ENCODE peak calls at places on chromosomes 11 and 22, in ten cellular contexts. C is fibroblast of lung, M is HepG2, T is IMR-90, A is mammary epithelial cell, Y is DND-41, D is H1, H is astrocyte, Z is neural progenitor cell, Q is HCT116. O is an unnamed sample.

GRCh38 chr22:24440718-24441405 is 13.5 kb downstream of the ADORA2A start:
- DNase-seq in C (no peak), M (no peak), T (no peak), A (no peak), Y (no peak), D (no peak), H (no peak), Z (no peak), Q (no peak), O (no peak)

GRCh38 chr11:36500315-36500721 is 9.8 kb downstream of the TRAF6 start:
- DNase-seq in C (peak; percentile 89), M (no peak), T (peak; percentile 96), A (peak; percentile 87), Y (no peak), D (no peak), H (peak; percentile 92), Z (peak; percentile 30), Q (no peak), O (no peak)

GRCh38 chr11:34411786-34412185 is 26.9 kb upstream of the CAT start:
- DNase-seq in C (no peak), M (no peak), T (no peak), A (peak; percentile 23), Y (no peak), D (no peak), H (no peak), Z (no peak), Q (no peak), O (no peak)

GRCh38 chr11:1782831-1783724 is 19.4 kb upstream of the CTSD start:
- DNase-seq in C (peak; percentile 86), M (no peak), T (peak; percentile 52), A (no peak), Y (no peak), D (no peak), H (peak; percentile 50), Z (no peak), Q (no peak), O (no peak)

GRCh38 chr11:57601297-57601696 is 3.8 kb downstream of the SERPING1 start:
- DNase-seq in C (no peak), M (no peak), T (no peak), A (no peak), Y (no peak), D (no peak), H (no peak), Z (peak; percentile 34), Q (no peak), O (no peak)

GRCh38 chr22:16824718-16825687 is at the start of gene XKR3:
- DNase-seq in C (no peak), M (no peak), T (no peak), A (no peak), Y (peak; percentile 45), D (no peak), H (no peak), Z (no peak), Q (no peak), O (peak; percentile 23)

GRCh38 chr22:29070490-29070889 is 2.3 kb upstream of the KREMEN1 start:
- DNase-seq in C (no peak), M (no peak), T (no peak), A (no peak), Y (no peak), D (no peak), H (no peak), Z (no peak), Q (no peak), O (no peak)

GRCh38 chr11:393219-394033 is 583 bp upstream of the PKP3 start:
- DNase-seq in C (peak; percentile 66), M (peak; percentile 54), T (peak; percentile 78), A (peak; percentile 92), Y (no peak), D (no peak), H (peak; percentile 57), Z (no peak), Q (peak; percentile 57), O (no peak)

GRCh38 chr11:8283510-8284272 is 20.0 kb upstream of the LMO1 start:
- DNase-seq in C (no peak), M (no peak), T (no peak), A (no peak), Y (no peak), D (peak; percentile 74), H (no peak), Z (peak; percentile 67), Q (no peak), O (peak; percentile 69)

GRCh38 chr11:35364101-35364780 is 55.1 kb downstream of the SLC1A2 start:
- DNase-seq in C (peak; percentile 88), M (no peak), T (peak; percentile 86), A (peak; percentile 85), Y (no peak), D (no peak), H (peak; percentile 90), Z (peak; percentile 13), Q (peak; percentile 29), O (no peak)

GRCh38 chr11:27718346-27718852 is 18.1 kb upstream of the BDNF start:
- DNase-seq in C (peak; percentile 93), M (no peak), T (peak; percentile 95), A (peak; percentile 39), Y (no peak), D (peak; percentile 71), H (peak; percentile 91), Z (peak; percentile 91), Q (peak; percentile 73), O (peak; percentile 93)

GRCh38 chr11:1761110-1761856 is 2.4 kb downstream of the CTSD start:
- DNase-seq in C (no peak), M (no peak), T (no peak), A (no peak), Y (no peak), D (no peak), H (no peak), Z (no peak), Q (no peak), O (no peak)

GRCh38 chr11:6746086-6746618 is 25.6 kb downstream of the OR2AG2 start:
- DNase-seq in C (no peak), M (no peak), T (no peak), A (no peak), Y (peak; percentile 75), D (no peak), H (no peak), Z (no peak), Q (no peak), O (no peak)

GRCh38 chr11:105829084-105829483 is 193.0 kb downstream of the MSANTD4 start:
- DNase-seq in C (no peak), M (no peak), T (no peak), A (no peak), Y (no peak), D (no peak), H (no peak), Z (no peak), Q (no peak), O (no peak)

DNA sequence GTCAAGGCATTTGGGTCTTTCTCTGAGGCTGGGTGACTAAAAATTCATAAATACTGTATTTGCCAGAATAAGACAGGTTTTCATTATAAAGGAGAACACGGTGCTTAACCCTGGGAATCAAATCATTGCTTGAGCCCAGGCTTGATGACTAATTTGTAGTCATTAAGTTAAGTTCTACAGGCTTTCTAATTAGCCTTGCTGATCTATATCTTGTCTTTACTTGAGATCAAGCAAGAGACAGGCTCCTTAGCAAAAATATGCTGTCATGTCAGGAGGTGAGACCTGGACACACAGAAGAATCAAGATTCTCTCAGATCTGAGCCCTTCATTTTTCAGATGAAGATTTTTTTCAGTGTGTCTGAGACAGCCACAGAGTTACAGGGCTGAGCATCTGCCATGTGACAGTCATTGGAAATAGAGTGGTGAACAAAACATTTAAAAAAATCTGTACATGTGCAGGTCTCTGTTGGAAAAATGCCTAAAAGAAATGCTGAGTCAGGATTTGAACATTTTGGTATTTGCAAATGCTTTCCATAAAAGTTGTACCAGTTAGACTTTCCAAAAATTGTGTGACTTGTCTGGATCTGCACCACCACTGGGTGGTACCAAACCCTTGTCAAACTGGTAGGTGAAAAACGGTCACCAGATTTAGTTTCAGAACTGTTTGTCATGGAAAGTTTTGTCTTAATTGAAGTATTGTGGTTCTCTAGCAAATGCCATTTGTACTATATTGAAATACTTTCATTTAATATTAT is 14.7 kb downstream of the ACAT1 start:
- DNase-seq in C (peak; percentile 37), M (no peak), T (peak; percentile 10), A (peak; percentile 43), Y (no peak), D (no peak), H (peak; percentile 23), Z (no peak), Q (no peak), O (no peak)
- H3K4me3 ChIP-seq in C (no peak overlapping the region), M (no peak overlapping the region), T (no peak overlapping the region), A (no peak overlapping the region), Y (no peak overlapping the region), D (no peak overlapping the region), H (no peak overlapping the region), Z (no peak overlapping the region), Q (no peak overlapping the region), O (no peak overlapping the region)

GRCh38 chr11:77165066-77165465 is 37.0 kb downstream of the MYO7A start:
- DNase-seq in C (no peak), M (no peak), T (no peak), A (no peak), Y (no peak), D (no peak), H (no peak), Z (no peak), Q (no peak), O (no peak)

GRCh38 chr11:77159937-77160495 is 32.0 kb downstream of the MYO7A start:
- DNase-seq in C (no peak), M (no peak), T (no peak), A (no peak), Y (no peak), D (no peak), H (no peak), Z (no peak), Q (no peak), O (no peak)

GRCh38 chr11:77159219-77159936 is 31.3 kb downstream of the MYO7A start:
- DNase-seq in C (no peak), M (no peak), T (no peak), A (no peak), Y (no peak), D (no peak), H (no peak), Z (no peak), Q (no peak), O (no peak)

GRCh38 chr11:77166021-77166420 is 38.0 kb downstream of the MYO7A start:
- DNase-seq in C (no peak), M (no peak), T (no peak), A (no peak), Y (no peak), D (no peak), H (no peak), Z (no peak), Q (no peak), O (no peak)

GRCh38 chr11:77163271-77163670 is 35.2 kb downstream of the MYO7A start:
- DNase-seq in C (no peak), M (no peak), T (no peak), A (no peak), Y (no peak), D (no peak), H (no peak), Z (no peak), Q (no peak), O (no peak)
- H3K4me2 ChIP-seq in C (no peak overlapping the region), M (no peak overlapping the region), T (no peak overlapping the region), A (no peak overlapping the region), Y (no peak overlapping the region), D (no peak overlapping the region), H (no peak overlapping the region), Z (no peak overlapping the region), Q (no peak overlapping the region), O (no peak overlapping the region)

GRCh38 chr22:39309881-39310714 is 9.3 kb downstream of the RPL3 start:
- DNase-seq in C (peak; percentile 69), M (no peak), T (peak; percentile 58), A (peak; percentile 70), Y (no peak), D (peak; percentile 66), H (no peak), Z (no peak), Q (no peak), O (no peak)
- TF ChIP-seq CTCF in C (no peak), M (no peak), T (no peak), A (no peak), Y (no peak), D (no peak), H (no peak), Z (no peak), Q (no peak), O (no peak)

GRCh38 chr22:28014141-28015055 is 95.3 kb upstream of the PITPNB start:
- DNase-seq in C (no peak), M (no peak), T (no peak), A (no peak), Y (no peak), D (no peak), H (no peak), Z (peak; percentile 83), Q (no peak), O (no peak)
- H3K4me3 ChIP-seq in C (no peak overlapping the region), M (no peak overlapping the region), T (no peak overlapping the region), A (no peak overlapping the region), Y (no peak overlapping the region), D (no peak overlapping the region), H (no peak overlapping the region), Z (no peak overlapping the region), Q (no peak overlapping the region), O (no peak overlapping the region)

O was measured in GM23338.